ENCODE peak calls at places on chromosome 17, in four cellular contexts. G is K562, O is GM12878, U is HepG2. A is an unnamed sample.

GRCh38 chr17:78114831-78115723 is 13.5 kb downstream of the TMC6 start:
- DNase-seq in U (no peak), G (no peak), O (no peak), A (no peak)

GRCh38 chr17:75048396-75048933 is 1.4 kb downstream of the KCTD2 start:
- DNase-seq in O (no peak), U (no peak), G (no peak), A (no peak)

GRCh38 chr17:78724544-78724943 is 57.5 kb downstream of the CYTH1 start:
- DNase-seq in O (no peak), G (no peak), U (no peak), A (no peak)

GRCh38 chr17:29292071-29292991 is 1.6 kb downstream of the NUFIP2 start:
- DNase-seq in U (no peak), G (peak; percentile 84), O (no peak), A (peak; percentile 45)

GRCh38 chr17:2964370-2964769 is 99.0 kb downstream of the OR1D5 start:
- DNase-seq in G (no peak), U (no peak), O (no peak), A (no peak)

GRCh38 chr17:27607692-27608091 is 23.3 kb upstream of the LGALS9 start:
- DNase-seq in O (no peak), G (no peak), U (no peak), A (no peak)

GRCh38 chr17:75338335-75338734 is 49.1 kb upstream of the SLC25A19 start:
- DNase-seq in G (no peak), O (no peak), U (no peak), A (no peak)

GRCh38 chr17:82031885-82032627 is 578 bp downstream of the RAC3 start:
- DNase-seq in U (no peak), O (no peak), G (peak; percentile 86), A (no peak)

GRCh38 chr17:43442711-43443110 is 41.1 kb upstream of the DHX8 start:
- DNase-seq in U (no peak), G (no peak), O (no peak), A (peak; percentile 61)

GRCh38 chr17:45770632-45771472 is 13.3 kb upstream of the CRHR1 start:
- DNase-seq in O (no peak), U (no peak), G (no peak), A (no peak)

GRCh38 chr17:6755731-6756184 is at the start of gene XAF1:
- DNase-seq in U (no peak), O (peak; percentile 40), G (no peak), A (no peak)
- H3K4me1 ChIP-seq in U (peaks cover 48% of the 10 kb centered on the region), O (peaks cover 15% of the 10 kb centered on the region), G (peaks cover 3% of the 10 kb centered on the region), A (peaks cover 6% of the 10 kb centered on the region)

DNA sequence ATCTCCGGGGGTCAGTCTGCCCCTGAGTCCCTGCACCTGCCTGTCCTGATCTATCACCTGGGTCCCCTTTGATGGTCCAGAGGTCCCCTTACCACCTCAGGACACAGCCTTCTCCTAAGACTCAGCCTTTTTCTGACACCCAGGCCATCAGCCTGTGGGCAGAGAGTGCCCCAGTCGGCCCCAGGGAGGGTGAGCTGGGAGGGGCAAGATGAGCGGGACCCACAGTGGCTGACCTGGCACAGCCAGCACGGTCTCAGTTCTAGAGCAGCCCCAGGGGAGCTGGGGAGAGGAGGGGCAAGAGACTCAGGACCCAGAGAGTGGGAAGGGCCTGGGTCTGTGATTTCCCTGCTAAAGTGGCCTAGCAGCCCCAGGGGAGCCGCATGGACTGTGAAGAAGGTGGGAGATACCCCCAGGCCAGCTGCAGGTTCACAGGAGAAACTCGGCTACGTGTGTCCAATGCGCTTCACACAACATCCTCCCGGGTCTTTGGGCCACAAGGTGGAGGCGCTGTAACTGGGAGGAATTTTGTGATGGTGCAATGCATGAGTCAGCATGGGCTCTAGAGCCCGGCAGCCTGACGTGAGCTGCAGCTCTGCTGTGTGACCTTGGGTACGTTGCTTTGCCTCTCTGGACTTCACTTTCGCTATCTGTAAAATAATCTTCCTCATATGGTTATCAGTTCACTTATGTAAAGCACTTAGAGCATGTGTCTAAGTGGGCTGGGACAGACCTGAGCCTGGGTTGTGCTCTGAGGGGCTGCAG is 67.2 kb upstream of the LHX1 start:
- DNase-seq in U (no peak), O (no peak), G (peak; percentile 70), A (peak; percentile 75)
- TF ChIP-seq BHLHE40 in U (no peak), O (no peak), G (no peak), A (no peak)

DNA sequence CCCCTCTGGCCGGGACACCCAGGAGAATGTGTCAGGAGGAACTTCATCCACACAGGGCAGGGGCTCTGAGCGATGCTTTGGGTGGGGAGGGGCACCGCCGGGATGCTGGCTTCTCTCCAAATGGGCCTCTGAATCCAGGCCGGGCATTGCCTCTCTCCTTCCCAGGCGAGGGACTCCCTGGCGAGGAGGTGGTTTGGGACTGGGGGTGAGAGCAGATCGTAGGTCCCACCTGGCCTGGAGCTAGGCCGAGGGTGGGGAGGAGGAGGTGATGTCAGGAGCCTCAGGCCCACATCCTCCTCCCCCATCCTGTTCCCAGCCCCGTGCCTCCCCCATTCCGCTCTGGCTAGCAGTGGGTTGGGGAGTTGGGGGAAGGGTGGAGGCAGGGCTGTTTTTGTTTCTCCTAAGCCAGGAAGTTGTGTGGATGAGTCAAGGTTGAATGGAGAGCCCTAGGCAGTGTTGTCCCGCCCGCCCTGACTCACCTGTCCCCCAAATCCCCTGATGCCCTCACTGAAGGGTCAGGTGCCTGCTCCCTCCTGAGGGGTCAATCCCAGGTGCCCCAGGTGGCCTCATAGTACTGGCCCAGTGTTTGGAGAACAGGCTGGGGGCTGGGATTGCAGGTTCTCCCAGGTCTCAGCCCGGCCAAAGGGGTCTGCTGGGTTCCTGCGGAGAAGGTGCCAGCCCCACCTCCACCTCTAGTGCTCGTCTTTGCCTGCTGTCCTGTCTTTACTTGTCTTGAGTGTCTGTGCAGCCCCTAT is 2.8 kb downstream of the GRB7 start:
- DNase-seq in U (peak; percentile 90), O (no peak), G (peak; percentile 71), A (peak; percentile 66)
- TF ChIP-seq ESRRA in U (no peak), O (no peak), G (no peak), A (no peak)

GRCh38 chr17:3966720-3967363 is 2.6 kb upstream of the ATP2A3 start:
- DNase-seq in O (no peak), G (no peak), U (peak; percentile 20), A (no peak)
- H3K4me1 ChIP-seq in O (peaks cover 28% of the 10 kb centered on the region), G (peaks cover 27% of the 10 kb centered on the region), U (peaks cover 16% of the 10 kb centered on the region), A (peaks cover 11% of the 10 kb centered on the region)

GRCh38 chr17:48597775-48598631 is 4.4 kb upstream of the HOXB5 start:
- DNase-seq in O (no peak), U (no peak), G (no peak), A (no peak)
- TF ChIP-seq BHLHE40 in O (no peak), U (no peak), G (no peak), A (no peak)

GRCh38 chr17:63830278-63830677 is 2.8 kb upstream of the FTSJ3 start:
- DNase-seq in G (no peak), O (no peak), U (no peak), A (no peak)
- TF ChIP-seq ESRRA in G (no peak), O (no peak), U (no peak), A (no peak)

DNA sequence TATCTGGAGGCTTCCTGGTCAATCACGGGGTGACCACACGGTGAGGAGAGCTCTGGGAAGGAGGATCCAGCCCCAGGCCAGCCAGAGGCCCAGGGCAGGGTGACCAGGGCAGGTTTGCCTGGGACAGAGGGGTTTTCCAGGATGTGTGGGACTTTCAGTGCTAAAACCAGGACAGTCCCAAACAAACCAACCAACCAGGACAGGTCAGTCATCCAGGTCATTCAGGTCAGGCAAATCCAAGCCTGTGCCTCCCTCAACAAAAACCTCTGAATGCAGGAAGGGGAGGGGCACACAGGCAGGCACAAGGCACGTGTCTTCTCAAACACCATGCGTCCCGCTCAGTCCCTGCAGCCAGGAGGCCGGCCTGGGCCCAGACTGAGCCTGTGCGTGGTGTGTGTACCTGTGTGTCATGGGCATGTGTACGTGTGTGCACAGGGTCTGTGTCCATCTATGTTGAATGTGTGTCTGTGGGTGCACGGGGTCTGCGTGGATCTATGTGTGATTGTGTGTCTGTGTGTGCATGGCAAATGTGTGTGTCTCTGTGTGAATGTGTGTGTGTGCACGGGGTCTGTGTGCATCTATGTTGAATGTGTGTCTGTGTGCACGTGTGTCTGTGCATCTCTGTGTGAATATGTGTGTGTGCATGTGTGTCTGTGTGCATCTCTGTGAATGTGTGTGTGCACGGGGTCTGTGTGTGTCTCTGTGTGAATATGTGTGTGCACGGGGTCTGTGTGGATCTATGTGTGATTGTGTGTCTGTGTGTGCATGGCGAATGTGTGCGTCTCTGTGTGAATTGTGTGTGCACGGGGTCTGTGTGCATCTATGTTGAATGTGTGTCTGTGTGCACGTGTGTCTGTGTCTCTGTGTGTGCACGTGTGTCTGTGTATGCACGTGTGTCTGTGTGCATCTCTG is 78.9 kb downstream of the RTN4RL1 start:
- DNase-seq in O (no peak), G (no peak), U (peak; percentile 35), A (no peak)
- H3K4me1 ChIP-seq in O (no peaks in the 10 kb centered on the region), G (no peaks in the 10 kb centered on the region), U (peaks cover 30% of the 10 kb centered on the region), A (no peaks in the 10 kb centered on the region)

DNA sequence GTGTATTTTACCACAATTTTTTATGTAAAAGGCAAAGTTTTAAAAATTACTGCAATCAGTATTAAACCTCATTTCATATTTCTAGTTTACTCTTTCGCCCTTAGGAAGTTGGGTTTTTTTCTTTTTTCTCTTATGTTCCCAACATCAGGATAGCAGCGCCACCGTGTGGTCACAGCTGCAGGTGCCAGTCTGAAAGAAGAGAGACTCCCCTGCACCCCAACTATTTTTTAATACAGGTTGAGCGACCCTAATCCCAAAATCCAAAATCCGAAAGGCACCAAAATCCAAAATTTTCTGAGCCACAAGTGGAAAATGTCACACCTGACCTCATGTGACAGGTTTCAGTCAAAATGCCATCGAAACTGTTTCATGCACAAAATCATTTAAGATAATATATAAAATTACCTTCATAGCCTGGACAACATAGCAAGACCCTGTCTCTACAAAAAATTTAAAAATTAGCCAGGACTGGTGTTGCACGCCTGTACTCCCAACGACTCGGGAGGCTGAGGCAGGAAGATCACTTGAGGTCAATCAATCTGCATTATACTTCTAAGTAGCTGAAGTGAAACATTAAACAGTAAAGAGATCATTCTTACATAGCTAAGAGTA is 21.8 kb upstream of the ASGR2 start:
- DNase-seq in G (peak; percentile 67), U (peak; percentile 63), O (peak; percentile 33), A (peak; percentile 72)
- TF ChIP-seq BHLHE40 in G (no peak), U (no peak), O (no peak), A (no peak)

GRCh38 chr17:48514483-48514876 is 16.3 kb downstream of the HOXB1 start:
- DNase-seq in O (no peak), U (no peak), G (no peak), A (no peak)

GRCh38 chr17:48513653-48514482 is 16.9 kb downstream of the HOXB1 start:
- DNase-seq in O (no peak), G (peak; percentile 51), U (no peak), A (no peak)

GRCh38 chr17:48510381-48510760 is 20.4 kb downstream of the HOXB1 start:
- DNase-seq in G (no peak), U (no peak), O (no peak), A (no peak)

GRCh38 chr17:48513097-48513496 is 17.7 kb downstream of the HOXB1 start:
- DNase-seq in U (no peak), G (no peak), O (no peak), A (no peak)

GRCh38 chr17:48510761-48511604 is 19.8 kb downstream of the HOXB1 start:
- DNase-seq in G (no peak), U (no peak), O (peak; percentile 73), A (no peak)
- TF ChIP-seq ESRRA in G (no peak), U (no peak), O (no peak), A (no peak)

GRCh38 chr17:64506576-64507417 is at the start of gene CEP95:
- DNase-seq in U (peak; percentile 97), G (peak; percentile 88), O (peak; percentile 90), A (no peak)
- H3K4me1 ChIP-seq in U (peaks cover 43% of the 10 kb centered on the region), G (peaks cover 6% of the 10 kb centered on the region), O (peaks cover 4% of the 10 kb centered on the region), A (peaks cover 40% of the 10 kb centered on the region)

A was measured in A549.